ENCODE peak calls at places on chromosomes 16 and 17, in five cellular contexts. R is OCI-LY7, Y is IMR-90, M is A549, Q is HCT116. K is an unnamed sample.

GRCh38 chr17:9432121-9432866 is 143.3 kb downstream of the STX8 start:
- DNase-seq in R (no peak), Y (peak; percentile 30), M (no peak), Q (no peak), K (no peak)

GRCh38 chr17:4394208-4395110 is 28.0 kb upstream of the UBE2G1 start:
- DNase-seq in R (no peak), Y (no peak), M (no peak), Q (no peak), K (peak; percentile 90)

GRCh38 chr17:72661093-72661944 is 431.2 kb downstream of the SLC39A11 start:
- DNase-seq in R (no peak), Y (no peak), M (no peak), Q (peak; percentile 97), K (peak; percentile 100)

GRCh38 chr17:59762022-59762825 is 54.8 kb downstream of the VMP1 start:
- DNase-seq in R (no peak), Y (peak; percentile 89), M (no peak), Q (peak; percentile 75), K (peak; percentile 83)

GRCh38 chr17:50331085-50331791 is 14.7 kb upstream of the XYLT2 start:
- DNase-seq in R (no peak), Y (peak; percentile 99), M (no peak), Q (no peak), K (peak; percentile 79)

GRCh38 chr16:80788016-80788415 is 16.4 kb downstream of the CDYL2 start:
- DNase-seq in R (no peak), Y (no peak), M (no peak), Q (no peak), K (no peak)

GRCh38 chr17:27888945-27889344 is 4.2 kb downstream of the LYRM9 start:
- DNase-seq in R (no peak), Y (peak; percentile 4), M (no peak), Q (no peak), K (no peak)

GRCh38 chr17:13597723-13598347 is 3.9 kb downstream of the HS3ST3A1 start:
- DNase-seq in R (peak; percentile 49), Y (peak; percentile 64), M (peak; percentile 41), Q (peak; percentile 27), K (peak; percentile 31)

GRCh38 chr16:17397499-17397891 is 73.3 kb downstream of the XYLT1 start:
- DNase-seq in R (no peak), Y (peak; percentile 83), M (peak; percentile 41), Q (no peak), K (no peak)

GRCh38 chr17:35578929-35579448 is 618 bp upstream of the PEX12 start:
- DNase-seq in R (peak; percentile 28), Y (no peak), M (no peak), Q (no peak), K (no peak)

GRCh38 chr17:50440172-50440837 is 14.3 kb downstream of the ACSF2 start:
- DNase-seq in R (no peak), Y (no peak), M (no peak), Q (no peak), K (no peak)

GRCh38 chr17:8421571-8421970 is 14.1 kb upstream of the NDEL1 start:
- DNase-seq in R (no peak), Y (no peak), M (no peak), Q (no peak), K (peak; percentile 17)

GRCh38 chr16:29992371-29992967 is 2.9 kb downstream of the HIRIP3 start:
- DNase-seq in R (no peak), Y (peak; percentile 63), M (no peak), Q (no peak), K (no peak)

GRCh38 chr17:60802377-60802776 is 124.7 kb downstream of the BCAS3 start:
- DNase-seq in R (no peak), Y (no peak), M (no peak), Q (no peak), K (no peak)

GRCh38 chr17:67689534-67690177 is 28.1 kb upstream of the NOL11 start:
- DNase-seq in R (peak; percentile 80), Y (peak; percentile 66), M (peak; percentile 85), Q (peak; percentile 57), K (peak; percentile 42)

GRCh38 chr17:74690409-74690825 is 22.3 kb downstream of the CD300LF start:
- DNase-seq in R (peak; percentile 13), Y (no peak), M (no peak), Q (no peak), K (no peak)

GRCh38 chr17:81153340-81153803 is 11.9 kb upstream of the PVALEF start:
- DNase-seq in R (no peak), Y (peak; percentile 49), M (no peak), Q (no peak), K (peak; percentile 14)

GRCh38 chr17:11705111-11705510 is 106.8 kb downstream of the DNAH9 start:
- DNase-seq in R (no peak), Y (no peak), M (no peak), Q (no peak), K (no peak)

GRCh38 chr16:31196324-31197088 is 6.1 kb downstream of the PYCARD start:
- DNase-seq in R (no peak), Y (no peak), M (no peak), Q (no peak), K (no peak)

GRCh38 chr16:12449795-12450194 is 353.9 kb downstream of the CPPED1 start:
- DNase-seq in R (no peak), Y (peak; percentile 24), M (no peak), Q (no peak), K (peak; percentile 74)

GRCh38 chr16:75593825-75594820 is 27.9 kb downstream of the GABARAPL2 start:
- DNase-seq in R (peak; percentile 55), Y (peak; percentile 83), M (peak; percentile 7), Q (no peak), K (peak; percentile 17)

GRCh38 chr17:79929257-79930076 is 90.2 kb upstream of the CBX4 start:
- DNase-seq in R (no peak), Y (no peak), M (no peak), Q (no peak), K (no peak)

GRCh38 chr17:79931517-79932309 is 92.5 kb upstream of the CBX4 start:
- DNase-seq in R (no peak), Y (peak; percentile 31), M (no peak), Q (no peak), K (peak; percentile 32)

GRCh38 chr17:79932446-79932845 is 93.2 kb upstream of the CBX4 start:
- DNase-seq in R (no peak), Y (no peak), M (no peak), Q (no peak), K (no peak)

GRCh38 chr17:79930077-79930785 is 91.0 kb upstream of the CBX4 start:
- DNase-seq in R (no peak), Y (no peak), M (no peak), Q (no peak), K (no peak)

DNA sequence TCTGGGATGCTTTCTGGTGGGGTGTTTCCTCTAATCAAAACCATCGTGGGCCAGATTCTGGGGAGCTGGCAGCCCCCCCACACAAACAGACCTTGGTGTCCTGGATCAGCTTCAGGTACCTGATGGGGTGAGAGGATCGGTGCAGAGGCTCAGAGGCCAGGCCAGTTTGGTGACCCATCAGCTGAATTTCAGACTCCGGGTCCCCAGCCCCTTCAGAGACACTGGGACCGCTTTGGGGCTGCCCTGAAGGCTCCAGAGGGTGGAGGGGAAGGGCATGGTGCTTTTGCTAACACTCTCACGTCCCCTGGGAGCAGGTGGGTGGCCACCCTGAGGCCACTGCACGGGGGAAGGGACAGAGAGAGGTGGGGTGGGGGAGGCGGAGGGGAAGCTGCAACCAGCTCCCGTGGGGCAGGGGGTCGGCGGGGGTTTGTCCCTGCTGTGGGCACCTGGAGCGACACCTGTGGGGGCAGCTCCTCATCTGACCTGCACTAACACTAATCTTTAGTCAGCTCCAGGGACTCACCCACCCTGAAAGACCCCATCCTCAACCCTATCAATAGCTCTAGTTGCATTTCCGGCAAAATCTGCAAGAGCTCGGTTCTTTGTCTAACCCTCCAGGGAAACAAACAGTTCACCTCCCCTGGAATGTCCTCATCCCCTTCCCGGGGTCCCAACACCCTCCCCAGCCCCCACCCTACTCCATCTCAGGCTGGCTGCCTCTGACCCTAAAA is 91.7 kb upstream of the CBX4 start:
- DNase-seq in R (no peak), Y (no peak), M (no peak), Q (no peak), K (no peak)
- H3K4me3 ChIP-seq in R (no peak overlapping the region), Y (no peak overlapping the region), M (no peak overlapping the region), Q (no peak overlapping the region), K (no peak overlapping the region)

GRCh38 chr16:7964717-7965116 is 625.6 kb downstream of the TMEM114 start:
- DNase-seq in R (no peak), Y (no peak), M (no peak), Q (no peak), K (no peak)
- TF ChIP-seq CTCF in R (no peak), Y (no peak), M (no peak), Q (no peak), K (no peak)

DNA sequence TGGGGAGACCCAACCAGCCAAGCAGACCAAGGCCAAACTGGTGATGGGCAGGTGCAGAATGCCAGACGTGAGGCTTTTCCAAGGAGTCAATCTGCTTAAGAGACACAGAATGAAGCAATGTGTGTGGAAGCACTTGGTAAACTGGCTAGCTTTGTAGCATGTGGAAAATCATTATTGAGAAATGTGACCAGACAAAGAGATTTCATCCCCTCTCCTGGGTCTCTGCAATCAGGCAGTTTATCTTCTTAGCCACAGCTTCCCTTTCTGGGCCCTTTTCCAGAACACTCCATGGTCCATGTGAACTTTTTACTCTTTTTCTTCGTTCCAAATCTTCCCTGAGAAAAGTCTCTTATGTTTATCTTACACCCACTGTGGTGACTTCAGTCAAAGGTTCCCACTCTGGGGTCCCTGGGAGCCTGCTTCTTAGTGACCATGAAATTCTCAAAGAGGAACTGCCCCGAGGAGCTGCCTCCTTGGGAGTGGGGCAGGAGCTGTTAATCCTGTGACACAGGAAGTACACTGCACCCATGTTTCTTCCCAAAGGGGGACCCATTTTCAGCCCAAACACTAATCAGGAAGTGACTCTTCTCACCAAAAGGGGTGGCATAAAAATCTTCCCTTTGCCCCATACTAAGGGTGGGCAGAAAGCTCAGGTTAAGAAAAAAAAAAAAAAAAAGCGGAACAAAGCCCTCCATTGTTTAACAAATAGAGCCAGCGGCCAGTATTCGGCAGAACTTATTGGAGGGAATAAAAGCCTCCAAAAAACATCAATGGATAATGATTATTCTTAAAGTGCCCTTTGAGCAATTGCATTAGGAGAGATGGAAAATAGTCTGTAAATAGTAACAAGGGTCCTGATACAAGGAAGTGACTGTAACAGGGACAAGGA is 346.3 kb upstream of the ASIC2 start:
- DNase-seq in R (no peak), Y (no peak), M (no peak), Q (no peak), K (no peak)
- H3K4me2 ChIP-seq in R (no peak overlapping the region), Y (no peak overlapping the region), M (no peak overlapping the region), Q (no peak overlapping the region), K (no peak overlapping the region)

GRCh38 chr16:87539113-87539512 is 46.3 kb upstream of the ZCCHC14 start:
- DNase-seq in R (no peak), Y (no peak), M (no peak), Q (no peak), K (no peak)
- H3K4me3 ChIP-seq in R (no peak overlapping the region), Y (no peak overlapping the region), M (no peak overlapping the region), Q (no peak overlapping the region), K (no peak overlapping the region)

DNA sequence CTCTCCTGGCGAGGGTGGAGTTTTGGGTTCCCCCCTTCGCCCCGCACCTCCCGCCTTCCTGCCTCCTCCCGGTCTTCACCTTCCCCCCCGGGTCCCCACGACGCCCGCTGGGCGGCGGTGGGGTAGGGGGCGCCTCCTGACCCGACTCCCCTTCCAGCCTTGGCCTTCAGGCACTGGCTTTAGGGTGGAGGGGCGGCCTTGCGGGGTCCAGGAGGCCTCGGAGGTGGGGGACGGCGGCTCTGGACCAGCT is 2.4 kb downstream of the SLC16A3 start:
- DNase-seq in R (no peak), Y (no peak), M (no peak), Q (no peak), K (no peak)
- TF ChIP-seq CTCF in R (peak; percentile 13), Y (no peak), M (no peak), Q (no peak), K (no peak)

K was measured in mammary epithelial cell.